ENCODE peak calls at places on chromosomes 7 and 10, in four cellular contexts. One of them, this sample, is unnamed.

GRCh38 chr10:5585517-5586222 is 60.9 kb downstream of the CALML3 start:
- DNase-seq in psoas muscle: no peak
- DNase-seq in CD8-positive, alpha-beta memory T cell: no peak
- DNase-seq in GM23248: peak; percentile 40
- DNase-seq in this sample: no peak

GRCh38 chr7:38881015-38881414 is 28.0 kb downstream of the VPS41 start:
- DNase-seq in psoas muscle: no peak
- DNase-seq in GM23248: no peak
- DNase-seq in CD8-positive, alpha-beta memory T cell: no peak
- DNase-seq in this sample: no peak

GRCh38 chr10:23391817-23392216 is 47.1 kb upstream of the OTUD1 start:
- DNase-seq in psoas muscle: no peak
- DNase-seq in GM23248: no peak
- DNase-seq in CD8-positive, alpha-beta memory T cell: no peak
- DNase-seq in this sample: no peak

GRCh38 chr7:76225379-76225778 is 23.7 kb downstream of the SRRM3 start:
- DNase-seq in psoas muscle: no peak
- DNase-seq in CD8-positive, alpha-beta memory T cell: no peak
- DNase-seq in GM23248: peak; percentile 43
- DNase-seq in this sample: no peak

GRCh38 chr10:114955984-114956383 is 18.0 kb downstream of the TRUB1 start:
- DNase-seq in GM23248: no peak
- DNase-seq in psoas muscle: no peak
- DNase-seq in CD8-positive, alpha-beta memory T cell: no peak
- DNase-seq in this sample: no peak

GRCh38 chr7:84247591-84247990 is 53.0 kb upstream of the SEMA3A start:
- DNase-seq in psoas muscle: no peak
- DNase-seq in CD8-positive, alpha-beta memory T cell: no peak
- DNase-seq in GM23248: peak; percentile 57
- DNase-seq in this sample: no peak

GRCh38 chr7:19920705-19921104 is 147.3 kb upstream of the TMEM196 start:
- DNase-seq in GM23248: no peak
- DNase-seq in psoas muscle: no peak
- DNase-seq in CD8-positive, alpha-beta memory T cell: no peak
- DNase-seq in this sample: no peak

GRCh38 chr7:116799912-116800311 is 62.5 kb upstream of the CAPZA2 start:
- DNase-seq in GM23248: no peak
- DNase-seq in CD8-positive, alpha-beta memory T cell: no peak
- DNase-seq in psoas muscle: no peak
- DNase-seq in this sample: no peak

GRCh38 chr7:92634125-92634710 is 44.0 kb upstream of the FAM133B start:
- DNase-seq in CD8-positive, alpha-beta memory T cell: no peak
- DNase-seq in GM23248: no peak
- DNase-seq in psoas muscle: no peak
- DNase-seq in this sample: no peak

GRCh38 chr10:5528989-5529701 is 4.4 kb downstream of the CALML3 start:
- DNase-seq in CD8-positive, alpha-beta memory T cell: no peak
- DNase-seq in psoas muscle: peak; percentile 28
- DNase-seq in GM23248: no peak
- DNase-seq in this sample: no peak

GRCh38 chr7:102170417-102170970 is 116.2 kb upstream of the SH2B2 start:
- DNase-seq in psoas muscle: no peak
- DNase-seq in GM23248: no peak
- DNase-seq in CD8-positive, alpha-beta memory T cell: no peak
- DNase-seq in this sample: no peak

GRCh38 chr7:747186-747585 is 20.1 kb upstream of the PRKAR1B start:
- DNase-seq in GM23248: no peak
- DNase-seq in CD8-positive, alpha-beta memory T cell: no peak
- DNase-seq in psoas muscle: peak; percentile 15
- DNase-seq in this sample: no peak

GRCh38 chr10:78247821-78248220 is 214.2 kb downstream of the RPS24 start:
- DNase-seq in GM23248: no peak
- DNase-seq in psoas muscle: no peak
- DNase-seq in CD8-positive, alpha-beta memory T cell: no peak
- DNase-seq in this sample: no peak

GRCh38 chr10:32190890-32191491 is 134.8 kb upstream of the KIF5B start:
- DNase-seq in psoas muscle: no peak
- DNase-seq in CD8-positive, alpha-beta memory T cell: peak; percentile 22
- DNase-seq in GM23248: peak; percentile 54
- DNase-seq in this sample: no peak

DNA sequence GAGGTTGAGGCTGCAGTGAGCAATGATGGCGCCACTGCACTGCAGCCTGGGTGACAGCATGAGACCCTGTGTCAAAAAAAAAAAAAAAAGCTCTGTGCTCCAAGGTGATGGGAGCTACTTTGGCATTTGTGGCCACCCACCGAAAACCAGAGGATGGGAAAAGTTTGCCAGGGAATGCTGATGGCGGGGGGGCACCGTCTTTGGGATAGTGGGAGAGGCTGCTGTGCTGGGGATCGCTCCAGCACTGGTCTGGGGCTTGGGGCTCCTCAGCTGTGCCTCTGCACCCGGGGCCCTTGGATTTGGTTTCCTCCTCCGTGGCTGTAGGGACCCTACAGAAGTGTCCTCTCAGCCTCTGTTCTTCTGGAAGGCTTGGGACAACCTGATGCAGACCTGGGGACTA is 11.7 kb upstream of the RAMP3 start:
- DNase-seq in GM23248: no peak
- DNase-seq in CD8-positive, alpha-beta memory T cell: no peak
- DNase-seq in psoas muscle: peak; percentile 21
- DNase-seq in this sample: no peak
- H3K27me3 ChIP-seq in GM23248: peaks cover 18% of the 10 kb centered on the region
- H3K27me3 ChIP-seq in CD8-positive, alpha-beta memory T cell: no peaks in the 10 kb centered on the region
- H3K27me3 ChIP-seq in psoas muscle: peaks cover 8% of the 10 kb centered on the region
- H3K27me3 ChIP-seq in this sample: peaks cover 3% of the 10 kb centered on the region

GRCh38 chr7:36730046-36730445 is 5.8 kb upstream of the AOAH start:
- DNase-seq in CD8-positive, alpha-beta memory T cell: no peak
- DNase-seq in GM23248: no peak
- DNase-seq in psoas muscle: no peak
- DNase-seq in this sample: no peak
- H3K9me3 ChIP-seq in CD8-positive, alpha-beta memory T cell: no peaks in the 10 kb centered on the region
- H3K9me3 ChIP-seq in GM23248: no peaks in the 10 kb centered on the region
- H3K9me3 ChIP-seq in psoas muscle: peaks cover 6% of the 10 kb centered on the region
- H3K9me3 ChIP-seq in this sample: no peaks in the 10 kb centered on the region

GRCh38 chr7:99325597-99326407 is at the start of gene ARPC1A:
- DNase-seq in CD8-positive, alpha-beta memory T cell: peak; percentile 92
- DNase-seq in psoas muscle: peak; percentile 96
- DNase-seq in GM23248: peak; percentile 99
- DNase-seq in this sample: peak; percentile 85
- H3K4me1 ChIP-seq in CD8-positive, alpha-beta memory T cell: peaks cover 39% of the 10 kb centered on the region
- H3K4me1 ChIP-seq in psoas muscle: peaks cover 29% of the 10 kb centered on the region
- H3K4me1 ChIP-seq in GM23248: peaks cover 38% of the 10 kb centered on the region
- H3K4me1 ChIP-seq in this sample: peaks cover 20% of the 10 kb centered on the region

DNA sequence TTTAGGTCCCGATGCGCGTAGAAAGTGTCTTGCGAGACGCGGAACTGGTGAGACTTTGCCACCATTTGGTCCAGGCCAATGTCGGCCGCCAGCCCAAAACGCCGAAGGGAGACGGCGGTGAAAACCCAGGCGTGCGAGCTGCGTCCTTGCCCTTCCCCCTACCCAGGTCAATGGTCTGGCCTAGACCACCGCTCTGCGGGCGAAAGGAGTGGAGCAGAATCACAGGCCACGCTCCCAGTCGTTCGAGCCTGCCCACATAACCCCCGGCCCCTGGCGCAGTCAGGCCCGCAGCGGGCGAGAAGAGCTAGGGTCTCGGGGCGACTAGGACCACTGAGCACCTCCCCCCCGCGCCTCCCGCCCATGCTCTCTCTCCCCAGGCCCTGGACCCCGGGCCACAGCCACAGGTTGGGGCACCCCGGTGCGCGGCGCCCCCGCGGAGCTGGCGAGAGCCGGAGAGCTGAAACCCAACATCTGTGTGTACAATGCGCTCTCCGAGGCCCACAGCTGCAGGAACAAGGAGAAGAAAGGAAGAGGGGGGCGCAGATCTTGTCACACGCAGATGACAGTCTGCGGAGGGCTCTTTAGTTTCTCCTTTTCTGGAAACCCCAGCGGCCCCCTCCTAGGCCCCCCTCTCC is 354.8 kb downstream of the DNAJB6 start:
- DNase-seq in GM23248: no peak
- DNase-seq in CD8-positive, alpha-beta memory T cell: no peak
- DNase-seq in psoas muscle: no peak
- DNase-seq in this sample: no peak
- H3K27me3 ChIP-seq in GM23248: peaks cover 40% of the 10 kb centered on the region
- H3K27me3 ChIP-seq in CD8-positive, alpha-beta memory T cell: peaks cover 28% of the 10 kb centered on the region
- H3K27me3 ChIP-seq in psoas muscle: peaks cover 78% of the 10 kb centered on the region
- H3K27me3 ChIP-seq in this sample: peaks cover 60% of the 10 kb centered on the region